ENCODE peak calls at places on chromosomes 6 and 20, in four cellular contexts. S is fibroblast of pulmonary artery; H is stimulated activated CD8-positive, alpha-beta memory T cell treated with anti-CD3 and anti-CD28 coated beads, Interleukin-15, amount 100 ng/mL, for 24 hours; Y is adrenal gland. X is an unnamed sample.

GRCh38 chr6:12363651-12364381 is 73.7 kb downstream of the EDN1 start:
- DNase-seq in H (no peak), Y (no peak), S (no peak), X (no peak)

GRCh38 chr20:4951299-4951698 is 50.0 kb downstream of the SLC23A2 start:
- DNase-seq in S (peak; percentile 90), Y (peak; percentile 72), H (no peak), X (no peak)

GRCh38 chr20:47799116-47799715 is 13.9 kb upstream of the SULF2 start:
- DNase-seq in H (no peak), Y (no peak), S (peak; percentile 59), X (no peak)

GRCh38 chr6:159169557-159170332 is 545 bp downstream of the FNDC1 start:
- DNase-seq in S (peak; percentile 29), H (no peak), Y (no peak), X (no peak)

GRCh38 chr20:62929051-62929538 is 2.8 kb upstream of the DIDO1 start:
- DNase-seq in S (peak; percentile 52), Y (peak; percentile 74), H (no peak), X (no peak)

GRCh38 chr6:119328866-119329806 is 20.4 kb downstream of the MAN1A1 start:
- DNase-seq in H (no peak), Y (no peak), S (no peak), X (no peak)

GRCh38 chr20:61773926-61774587 is 291.6 kb downstream of the TAF4 start:
- DNase-seq in Y (no peak), H (no peak), S (no peak), X (no peak)

GRCh38 chr6:154984146-154984545 is 11.0 kb upstream of the TIAM2 start:
- DNase-seq in S (no peak), Y (no peak), H (no peak), X (no peak)

GRCh38 chr6:156533860-156534580 is 243.2 kb upstream of the ARID1B start:
- DNase-seq in S (no peak), Y (no peak), H (no peak), X (no peak)

GRCh38 chr6:44059359-44060342 is 67.6 kb downstream of the MRPL14 start:
- DNase-seq in Y (peak; percentile 76), H (no peak), S (peak; percentile 95), X (no peak)

X was measured in omental fat pad.